ENCODE peak calls at places on chromosomes 11 and 22, in six cellular contexts. B, J, E, M, C and T are unnamed samples.

GRCh38 chr22:20084547-20085413 is 4.7 kb downstream of the DGCR8 start:
- DNase-seq in M (peak), E (no peak), C (peak), B (no peak), J (peak), T (no peak)

GRCh38 chr11:23988381-23989006 is 508.4 kb upstream of the LUZP2 start:
- DNase-seq in C (no peak), E (no peak), M (peak), J (no peak), B (no peak), T (no peak)

GRCh38 chr11:86592659-86593451 is 79.6 kb downstream of the ME3 start:
- DNase-seq in C (peak), B (peak), M (peak), J (no peak), E (peak), T (no peak)

GRCh38 chr22:45864959-45865496 is 111.9 kb downstream of the WNT7B start:
- DNase-seq in C (no peak), B (no peak), J (no peak), E (no peak), M (no peak), T (no peak)

GRCh38 chr11:102276302-102277182 is 40.7 kb upstream of the BIRC3 start:
- DNase-seq in E (no peak), C (no peak), M (no peak), B (no peak), J (no peak), T (no peak)

GRCh38 chr11:24389575-24389974 is 107.3 kb upstream of the LUZP2 start:
- DNase-seq in J (no peak), M (no peak), E (no peak), C (no peak), B (no peak), T (no peak)

GRCh38 chr11:119741369-119742262 is 12.6 kb upstream of the NECTIN1 start:
- DNase-seq in J (peak), B (no peak), E (no peak), M (peak), C (peak), T (no peak)

GRCh38 chr11:46130286-46130937 is 9.2 kb upstream of the PHF21A start:
- DNase-seq in M (no peak), B (no peak), C (no peak), E (no peak), J (no peak), T (no peak)

GRCh38 chr11:123616505-123617198 is 37.8 kb downstream of the SCN3B start:
- DNase-seq in J (no peak), E (no peak), B (no peak), C (no peak), M (no peak), T (no peak)

GRCh38 chr22:22942511-22943329 is 55.1 kb downstream of the IGLL5 start:
- DNase-seq in E (peak), J (peak), C (peak), M (peak), B (peak), T (peak)

DNA sequence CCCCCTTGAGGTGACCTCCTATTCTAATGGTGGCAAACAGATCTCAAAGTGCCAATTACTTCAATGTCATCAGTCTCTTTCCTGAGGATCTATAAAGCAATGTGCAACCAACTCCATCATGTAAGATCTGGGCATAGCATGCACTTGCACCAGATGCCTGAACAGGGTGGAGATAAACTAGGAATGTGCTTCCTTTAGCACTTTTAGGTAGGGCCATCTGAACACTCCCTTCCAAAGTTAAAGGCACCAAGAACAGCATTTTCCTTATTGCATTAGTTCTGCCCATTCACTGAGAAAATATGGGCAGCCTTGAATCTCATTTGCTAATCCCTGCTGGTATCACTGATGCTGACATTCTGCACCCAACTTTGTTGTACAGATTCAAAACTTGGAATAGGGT is 112.0 kb downstream of the SGSM3 start:
- DNase-seq in E (no peak), M (no peak), C (no peak), B (no peak), J (no peak), T (no peak)
- TF ChIP-seq ZNF274 in E (no peak), M (no peak), C (no peak), B (no peak), J (no peak), T (no peak)

GRCh38 chr22:32905400-32905799 is 103.9 kb downstream of the TIMP3 start:
- DNase-seq in B (no peak), C (no peak), J (no peak), E (no peak), M (no peak), T (no peak)
- TF ChIP-seq ZNF274 in B (no peak), C (no peak), J (no peak), E (no peak), M (no peak), T (no peak)

DNA sequence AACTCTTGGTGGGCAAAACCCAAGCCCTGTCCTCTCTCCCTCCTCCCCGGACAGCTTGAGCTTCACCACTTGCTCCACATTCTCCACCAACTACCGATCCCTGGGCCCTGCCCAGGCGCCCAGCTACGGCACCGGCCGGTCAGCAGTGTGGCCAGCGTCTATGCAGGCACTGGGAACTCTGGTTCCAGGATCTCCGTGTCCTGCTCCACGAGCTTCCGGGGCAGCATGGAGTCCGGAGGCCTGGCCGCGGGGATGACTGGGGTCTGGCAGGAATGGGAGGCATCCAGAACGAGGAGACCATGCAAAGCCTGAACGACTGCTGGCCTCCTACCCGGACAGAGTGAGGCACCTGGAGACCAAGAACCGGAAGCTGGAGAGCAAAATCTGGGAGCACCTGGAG is 68.9 kb upstream of the RTL6 start:
- DNase-seq in J (no peak), M (no peak), C (no peak), B (no peak), E (no peak), T (no peak)
- TF ChIP-seq ZNF274 in J (no peak), M (no peak), C (no peak), B (no peak), E (no peak), T (no peak)

GRCh38 chr11:116819049-116819448 is 4.1 kb downstream of the APOA4 start:
- DNase-seq in M (no peak), J (no peak), E (no peak), B (no peak), C (no peak), T (no peak)
- TF ChIP-seq ZNF274 in M (no peak), J (no peak), E (no peak), B (no peak), C (no peak), T (no peak)

DNA sequence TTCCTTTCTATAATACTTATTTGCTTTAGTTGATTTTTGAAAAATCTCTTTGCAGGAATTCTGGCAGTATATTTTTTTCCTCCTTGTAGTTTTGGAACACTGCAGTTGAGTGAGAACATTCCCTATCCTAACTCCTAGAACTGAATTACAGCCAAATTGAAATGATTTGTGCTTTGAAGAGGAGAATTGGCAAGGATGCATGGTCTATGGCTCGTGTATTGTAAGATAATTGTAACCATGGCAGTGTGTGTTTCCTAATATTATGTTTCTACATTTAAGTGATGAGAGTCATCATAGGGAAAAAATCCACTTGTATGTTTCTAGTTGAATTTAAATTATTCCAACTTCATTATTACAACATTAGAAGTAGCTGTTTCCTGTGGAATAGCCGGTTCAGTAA is 80.9 kb upstream of the MYO18B start:
- DNase-seq in M (no peak), E (no peak), B (no peak), J (no peak), C (no peak), T (no peak)
- TF ChIP-seq ZNF274 in M (no peak), E (no peak), B (no peak), J (no peak), C (no peak), T (no peak)

DNA sequence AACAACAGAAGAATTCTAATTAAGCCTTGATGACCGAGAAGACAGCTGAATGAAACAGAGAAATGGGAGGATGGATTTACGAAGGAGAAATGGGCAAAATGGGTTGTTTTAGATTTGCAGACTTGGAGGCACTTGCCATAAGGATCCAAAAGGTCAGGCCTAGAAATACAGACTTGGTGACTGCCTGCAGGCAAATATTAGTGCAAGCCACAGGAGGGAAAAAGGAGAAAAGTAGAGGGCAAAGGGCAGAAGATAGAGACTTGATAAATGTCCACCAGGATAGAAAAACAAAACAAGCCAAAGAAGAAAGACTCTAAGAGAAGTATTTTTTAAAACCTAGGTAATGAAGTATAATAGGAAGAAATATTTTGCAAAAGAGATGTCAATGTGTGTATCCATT is 13.1 kb downstream of the CCDC34 start:
- DNase-seq in J (no peak), M (peak), C (no peak), E (no peak), B (no peak), T (no peak)
- TF ChIP-seq ZNF274 in J (no peak), M (no peak), C (no peak), E (no peak), B (no peak), T (no peak)